ENCODE peak calls at places on chromosomes 2 and 18, in four cellular contexts. K, F, N and P are unnamed samples.

GRCh38 chr2:225282858-225283693 is 116.4 kb upstream of the NYAP2 start:
- DNase-seq in F (no peak), N (peak), K (peak), P (no peak)

GRCh38 chr2:230849633-230850357 is 14.9 kb upstream of the ITM2C start:
- DNase-seq in N (peak), F (peak), K (no peak), P (peak)

GRCh38 chr18:28175047-28175929 is 1.6 kb downstream of the CDH2 start:
- DNase-seq in F (no peak), N (peak), K (no peak), P (no peak)

GRCh38 chr2:2229898-2230817 is 100.9 kb downstream of the MYT1L start:
- DNase-seq in F (no peak), K (no peak), N (no peak), P (no peak)

GRCh38 chr18:77143196-77143595 is 10.6 kb upstream of the MBP start:
- DNase-seq in N (no peak), K (no peak), F (no peak), P (no peak)

GRCh38 chr18:23529597-23529996 is 26.3 kb downstream of the RMC1 start:
- DNase-seq in K (peak), F (no peak), N (peak), P (no peak)

GRCh38 chr2:49255325-49256023 is 101.2 kb upstream of the FSHR start:
- DNase-seq in N (no peak), F (no peak), K (peak), P (no peak)

GRCh38 chr2:170215019-170215418 is 37.1 kb downstream of the MYO3B start:
- DNase-seq in F (no peak), N (no peak), K (no peak), P (no peak)

GRCh38 chr18:34990571-34990970 is 50.6 kb upstream of the MAPRE2 start:
- DNase-seq in F (no peak), K (peak), N (no peak), P (no peak)

GRCh38 chr2:29218071-29218470 is 102.9 kb downstream of the CLIP4 start:
- DNase-seq in F (no peak), N (no peak), K (no peak), P (no peak)

GRCh38 chr2:143229952-143230351 is 100.7 kb downstream of the ARHGAP15 start:
- DNase-seq in K (no peak), N (no peak), F (no peak), P (no peak)

GRCh38 chr2:68774569-68775271 is 40.1 kb downstream of the ARHGAP25 start:
- DNase-seq in K (no peak), N (peak), F (peak), P (no peak)

GRCh38 chr2:210577263-210578071 is 21.1 kb downstream of the CPS1 start:
- DNase-seq in N (peak), F (no peak), K (peak), P (no peak)

GRCh38 chr2:204753841-204754240 is 208.6 kb downstream of the PARD3B start:
- DNase-seq in F (no peak), K (peak), N (no peak), P (no peak)

GRCh38 chr18:40832362-40832761 is 1122.7 kb upstream of the PIK3C3 start:
- DNase-seq in F (no peak), K (peak), N (no peak), P (no peak)

GRCh38 chr2:109160714-109161440 is 31.9 kb downstream of the SH3RF3 start:
- DNase-seq in N (no peak), F (no peak), K (no peak), P (no peak)

GRCh38 chr18:51478908-51479307 is 281.4 kb upstream of the MEX3C start:
- DNase-seq in K (no peak), N (no peak), F (no peak), P (no peak)

GRCh38 chr2:18474690-18475089 is 85.8 kb downstream of the RDH14 start:
- DNase-seq in N (no peak), F (no peak), K (no peak), P (no peak)

GRCh38 chr2:237324446-237325236 is 89.3 kb downstream of the COL6A3 start:
- DNase-seq in K (peak), N (no peak), F (no peak), P (no peak)

GRCh38 chr18:77134611-77135010 is 2.0 kb upstream of the MBP start:
- DNase-seq in N (no peak), F (no peak), K (no peak), P (no peak)

GRCh38 chr2:240432820-240433801 is 2.4 kb upstream of the GPC1 start:
- DNase-seq in F (no peak), K (no peak), N (no peak), P (peak)

GRCh38 chr18:59509477-59510173 is 150.6 kb upstream of the LMAN1 start:
- DNase-seq in F (no peak), K (peak), N (no peak), P (no peak)

GRCh38 chr2:163155279-163155883 is 316.8 kb upstream of the KCNH7 start:
- DNase-seq in K (peak), N (peak), F (no peak), P (no peak)
- TF ChIP-seq CTCF in K (peak), N (peak), F (no peak), P (peak)

DNA sequence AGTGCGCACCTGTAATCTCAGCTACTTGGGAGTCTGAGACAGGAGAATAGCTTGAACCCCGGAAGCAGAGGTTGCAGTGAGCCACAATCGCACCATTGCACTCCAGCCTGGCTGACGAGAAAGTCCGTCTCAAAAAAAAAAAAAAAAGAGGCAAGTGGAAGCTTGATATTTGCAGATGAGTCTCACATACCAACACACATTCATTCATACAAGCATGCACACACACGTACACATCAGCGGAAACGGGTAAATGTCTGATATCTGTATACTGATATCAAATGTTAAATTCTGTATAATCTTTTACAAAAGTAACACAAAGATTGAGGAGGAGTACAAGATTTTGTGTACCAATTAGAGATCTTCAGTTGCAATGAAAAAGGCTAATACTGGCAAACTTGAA is 47.8 kb upstream of the SPOPL start:
- DNase-seq in N (no peak), K (no peak), F (no peak), P (no peak)
- TF ChIP-seq CTCF in N (no peak), K (no peak), F (no peak), P (no peak)

GRCh38 chr2:226378733-226379132 is 420.9 kb downstream of the IRS1 start:
- DNase-seq in N (no peak), F (no peak), K (peak), P (no peak)

GRCh38 chr2:226376516-226377180 is 423.0 kb downstream of the IRS1 start:
- DNase-seq in F (no peak), N (no peak), K (no peak), P (no peak)

DNA sequence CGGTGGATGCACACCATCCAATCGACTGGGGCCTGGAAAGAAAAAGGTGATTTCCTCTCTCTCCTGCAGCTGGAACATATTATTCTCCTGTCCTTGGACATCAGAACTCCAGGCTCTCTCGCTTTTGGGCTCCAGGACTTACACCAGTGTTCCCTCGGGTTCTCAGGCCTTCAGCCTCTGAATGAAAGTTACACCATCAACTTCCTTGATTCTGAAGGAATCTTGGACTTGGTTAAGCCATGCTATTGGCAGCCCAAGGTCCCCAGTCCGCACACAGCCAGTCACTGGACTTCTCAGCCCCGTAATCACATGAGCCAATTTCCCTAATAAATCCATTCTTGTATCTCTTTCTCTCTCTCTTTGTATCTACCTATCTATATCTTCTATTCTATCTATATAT is 418.9 kb downstream of the IRS1 start:
- DNase-seq in F (no peak), N (no peak), K (no peak), P (no peak)
- TF ChIP-seq CTCF in F (no peak), N (no peak), K (no peak), P (no peak)

GRCh38 chr2:64145119-64145518 is 899 bp upstream of the PELI1 start:
- DNase-seq in K (no peak), N (no peak), F (no peak), P (no peak)

GRCh38 chr2:64145760-64146159 is 1.5 kb upstream of the PELI1 start:
- DNase-seq in F (no peak), K (no peak), N (no peak), P (no peak)

GRCh38 chr2:64142817-64143153 is 1.4 kb downstream of the PELI1 start:
- DNase-seq in F (no peak), N (no peak), K (peak), P (no peak)

GRCh38 chr2:64143154-64144056 is 815 bp downstream of the PELI1 start:
- DNase-seq in F (peak), N (peak), K (peak), P (no peak)

DNA sequence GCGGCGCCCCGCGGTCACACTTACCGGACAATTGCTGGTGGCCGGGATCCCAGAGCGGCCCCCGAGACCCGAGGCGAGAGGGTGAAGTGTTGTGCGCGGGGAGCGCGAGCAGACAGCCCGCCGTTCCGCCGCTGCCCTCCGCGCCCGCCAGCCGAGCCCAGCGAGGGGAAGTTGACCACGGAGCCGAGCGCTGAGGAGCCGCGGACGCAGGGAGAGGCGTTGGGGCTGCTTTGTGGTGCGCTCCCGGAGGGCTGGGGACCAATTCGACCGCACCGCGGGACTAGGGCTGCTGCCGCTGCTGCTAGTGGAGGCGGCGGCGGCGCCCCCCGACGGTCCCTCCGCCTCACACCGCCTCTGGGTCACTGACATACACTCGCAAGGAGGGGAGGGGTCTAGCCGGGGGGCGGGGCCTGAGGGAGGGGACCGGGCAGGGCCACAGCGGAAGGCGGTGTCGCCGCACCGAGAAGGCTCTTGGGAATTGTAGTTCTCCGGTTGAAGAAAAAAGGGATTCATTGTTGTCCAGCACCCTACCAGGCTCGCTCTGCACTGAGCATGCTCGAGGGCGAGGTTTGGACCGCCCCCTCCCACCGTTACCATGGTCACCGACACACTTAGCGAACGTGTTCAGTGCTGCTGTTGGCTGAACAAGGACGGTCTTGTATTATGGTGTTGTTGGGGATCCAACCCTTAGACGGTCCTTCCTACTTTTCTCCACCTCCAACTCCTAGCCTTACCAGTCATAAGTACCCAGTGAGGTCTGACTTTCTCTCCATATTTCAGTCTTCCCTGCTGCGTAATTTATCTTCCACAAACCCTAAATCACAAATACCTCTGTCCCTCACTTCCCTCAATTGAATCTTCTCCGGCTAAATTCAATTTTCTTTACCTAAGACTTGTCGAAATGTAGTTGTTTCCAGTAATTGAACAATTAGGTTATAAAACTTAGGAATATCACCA is at the start of gene PELI1:
- DNase-seq in K (peak), F (peak), N (peak), P (peak)
- TF ChIP-seq CTCF in K (no peak), F (peak), N (peak), P (no peak)

DNA sequence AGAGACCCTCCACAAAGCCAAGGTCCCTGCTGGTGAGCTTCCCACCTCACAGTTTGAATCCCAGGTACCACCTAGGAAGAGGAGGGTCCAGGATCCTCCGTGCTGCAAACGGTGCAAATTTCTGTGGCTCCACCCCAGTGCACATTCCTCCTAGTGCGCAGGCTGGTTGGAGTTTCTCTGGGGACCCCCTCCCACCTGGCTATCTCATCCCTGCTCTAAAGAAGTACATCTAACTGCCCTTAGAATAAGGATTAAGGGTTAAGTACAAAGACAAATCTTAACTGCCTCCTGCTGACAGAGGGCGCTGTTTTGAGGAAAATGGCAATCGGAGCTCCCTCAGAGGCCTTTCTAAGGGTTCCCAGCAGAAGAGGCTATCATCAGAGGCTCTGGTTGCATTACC is 109.6 kb upstream of the FSIP2 start:
- DNase-seq in K (no peak), N (no peak), F (no peak), P (no peak)
- TF ChIP-seq CTCF in K (no peak), N (no peak), F (no peak), P (no peak)